ENCODE peak calls at places on chromosomes 7 and 10, in four cellular contexts. L, V, I and D are unnamed samples.

GRCh38 chr10:100531761-100532160 is 2.1 kb upstream of the NDUFB8 start:
- DNase-seq in V (no peak), L (no peak), I (no peak), D (peak; percentile 7)

GRCh38 chr10:69456880-69457693 is 5.8 kb downstream of the TSPAN15 start:
- DNase-seq in I (no peak), L (no peak), V (no peak), D (no peak)

GRCh38 chr7:92768501-92769360 is 67.6 kb downstream of the CDK6 start:
- DNase-seq in V (no peak), I (no peak), L (no peak), D (no peak)

GRCh38 chr10:33363112-33363511 is 28.6 kb upstream of the NRP1 start:
- DNase-seq in V (no peak), I (no peak), L (no peak), D (no peak)

GRCh38 chr10:121935702-121936101 is 7.9 kb upstream of the ATE1 start:
- DNase-seq in V (no peak), I (no peak), L (no peak), D (no peak)

GRCh38 chr7:1309290-1309689 is 76.6 kb downstream of the UNCX start:
- DNase-seq in V (no peak), I (no peak), L (no peak), D (no peak)

GRCh38 chr10:29826221-29826620 is 191.4 kb upstream of the SVIL start:
- DNase-seq in L (no peak), V (no peak), I (no peak), D (no peak)

GRCh38 chr10:44974628-44975431 is 3.8 kb downstream of the DEPP1 start:
- DNase-seq in L (peak; percentile 80), I (peak; percentile 77), V (peak; percentile 72), D (peak; percentile 72)

GRCh38 chr7:89023902-89024301 is 228.4 kb upstream of the TEX47 start:
- DNase-seq in L (no peak), V (no peak), I (no peak), D (no peak)

GRCh38 chr7:78039791-78040776 is 241.5 kb downstream of the PHTF2 start:
- DNase-seq in L (peak; percentile 60), I (peak; percentile 15), V (peak; percentile 38), D (peak; percentile 71)

GRCh38 chr10:86399879-86400704 is 33.5 kb upstream of the GRID1 start:
- DNase-seq in I (peak; percentile 97), L (peak; percentile 96), V (peak; percentile 95), D (peak; percentile 90)
- TF ChIP-seq POLR2A in I (peak; percentile 51), L (no peak), V (peak; percentile 60), D (no peak)

DNA sequence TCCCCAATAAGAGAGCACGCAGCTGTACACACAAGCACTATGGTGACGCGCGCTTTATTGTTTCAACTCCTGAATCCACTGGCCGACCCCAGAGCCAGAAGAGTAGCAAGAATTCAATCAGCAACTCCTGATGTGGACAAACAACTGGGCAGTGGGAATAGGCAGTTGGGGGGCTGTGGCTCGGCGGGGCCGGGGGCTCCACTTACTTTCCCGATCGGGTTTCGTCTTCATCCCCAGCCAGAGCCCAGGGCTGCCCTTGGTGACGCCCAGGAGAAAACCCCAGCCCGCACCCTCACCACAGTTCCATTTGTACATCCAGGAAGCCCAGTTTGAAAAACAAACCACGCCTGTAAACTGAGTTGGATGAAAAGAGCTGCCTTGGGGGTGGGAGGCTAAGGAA is 38.7 kb downstream of the DAGLB start:
- DNase-seq in L (no peak), I (no peak), V (no peak), D (no peak)
- TF ChIP-seq POLR2A in L (no peak), I (no peak), V (no peak), D (no peak)

GRCh38 chr10:15344876-15345285 is 26.2 kb downstream of the FAM171A1 start:
- DNase-seq in V (no peak), L (peak; percentile 40), I (no peak), D (peak; percentile 52)
- TF ChIP-seq POLR2A in V (no peak), L (no peak), I (no peak), D (no peak)

GRCh38 chr7:41116817-41117216 is 586.1 kb downstream of the INHBA start:
- DNase-seq in V (no peak), I (no peak), L (no peak), D (no peak)

GRCh38 chr7:41114166-41114565 is 588.7 kb downstream of the INHBA start:
- DNase-seq in L (no peak), V (no peak), I (no peak), D (no peak)

GRCh38 chr7:41113663-41114062 is 589.2 kb downstream of the INHBA start:
- DNase-seq in L (no peak), V (no peak), I (no peak), D (no peak)

GRCh38 chr7:41116337-41116736 is 586.6 kb downstream of the INHBA start:
- DNase-seq in I (no peak), L (no peak), V (no peak), D (no peak)

GRCh38 chr7:41114691-41115090 is 588.2 kb downstream of the INHBA start:
- DNase-seq in L (no peak), I (no peak), V (no peak), D (no peak)
- TF ChIP-seq POLR2A in L (no peak), I (no peak), V (no peak), D (no peak)

GRCh38 chr10:103193820-103194529 is 903 bp upstream of the NT5C2 start:
- DNase-seq in V (no peak), L (no peak), I (peak; percentile 59), D (peak; percentile 86)

GRCh38 chr10:103197177-103197576 is 4.1 kb upstream of the NT5C2 start:
- DNase-seq in I (peak; percentile 93), L (peak; percentile 76), V (peak; percentile 73), D (peak; percentile 94)

GRCh38 chr10:103192089-103192450 is 1.0 kb downstream of the NT5C2 start:
- DNase-seq in I (no peak), L (peak; percentile 45), V (no peak), D (peak; percentile 78)

GRCh38 chr10:103192451-103193106 is 493 bp downstream of the NT5C2 start:
- DNase-seq in I (peak; percentile 90), L (peak; percentile 80), V (peak; percentile 37), D (peak; percentile 86)

GRCh38 chr10:103193107-103193819 is at the start of gene NT5C2:
- DNase-seq in I (peak; percentile 80), V (peak; percentile 46), L (peak; percentile 87), D (peak; percentile 86)
- TF ChIP-seq POLR2A in I (no peak), V (peak; percentile 67), L (no peak), D (no peak)

GRCh38 chr7:36712015-36712414 is 12.3 kb downstream of the AOAH start:
- DNase-seq in V (no peak), L (no peak), I (no peak), D (no peak)

GRCh38 chr7:36708765-36709164 is 15.5 kb downstream of the AOAH start:
- DNase-seq in V (no peak), L (no peak), I (no peak), D (no peak)

GRCh38 chr7:36707922-36708321 is 16.4 kb downstream of the AOAH start:
- DNase-seq in V (no peak), L (no peak), I (no peak), D (no peak)

GRCh38 chr7:36711256-36711655 is 13.0 kb downstream of the AOAH start:
- DNase-seq in L (no peak), I (no peak), V (no peak), D (no peak)

GRCh38 chr7:36710186-36710813 is 14.0 kb downstream of the AOAH start:
- DNase-seq in L (no peak), I (no peak), V (no peak), D (no peak)
- TF ChIP-seq POLR2A in L (no peak), I (no peak), V (no peak), D (no peak)